ENCODE peak calls at places on chromosomes 3 and 15, in four cellular contexts. X, Q, J and C are unnamed samples.

GRCh38 chr15:45320581-45320980 is 57.8 kb downstream of the GATM start:
- DNase-seq in X (no peak), Q (no peak), J (no peak), C (no peak)

GRCh38 chr3:16509721-16510619 is 3.5 kb downstream of the RFTN1 start:
- DNase-seq in X (no peak), Q (no peak), J (no peak), C (no peak)

GRCh38 chr3:14780927-14781507 is 37.7 kb upstream of the FGD5 start:
- DNase-seq in J (no peak), X (peak), Q (peak), C (no peak)

GRCh38 chr15:91844928-91845327 is 8.6 kb upstream of the SLCO3A1 start:
- DNase-seq in J (no peak), Q (no peak), X (no peak), C (no peak)

GRCh38 chr3:21043139-21043538 is 707.9 kb downstream of the ZNF385D start:
- DNase-seq in J (no peak), Q (no peak), X (no peak), C (no peak)

GRCh38 chr3:192930585-192930984 is 12.9 kb upstream of the MB21D2 start:
- DNase-seq in Q (no peak), X (no peak), J (no peak), C (no peak)

GRCh38 chr3:145448436-145448835 is 712.5 kb downstream of the PLOD2 start:
- DNase-seq in Q (no peak), J (no peak), X (no peak), C (no peak)

GRCh38 chr3:15645740-15646490 is 44.4 kb downstream of the BTD start:
- DNase-seq in J (no peak), X (no peak), Q (peak), C (no peak)

GRCh38 chr3:124491098-124491497 is 239.2 kb upstream of the UMPS start:
- DNase-seq in Q (no peak), J (no peak), X (no peak), C (no peak)

GRCh38 chr3:128324911-128325592 is 141.6 kb downstream of the DNAJB8 start:
- DNase-seq in Q (no peak), X (no peak), J (no peak), C (peak)

GRCh38 chr3:23153034-23153433 is 50.1 kb upstream of the UBE2E2 start:
- DNase-seq in X (no peak), Q (no peak), J (no peak), C (no peak)

GRCh38 chr15:76332796-76333195 is 3.8 kb upstream of the ISL2 start:
- DNase-seq in Q (no peak), J (no peak), X (no peak), C (no peak)

GRCh38 chr15:22888120-22888859 is 49.8 kb downstream of the NIPA2 start:
- DNase-seq in J (no peak), X (no peak), Q (peak), C (no peak)